ENCODE peak calls at places on chromosomes 11 and 22, in five cellular contexts. One of them, this sample, is unnamed.

GRCh38 chr11:19713221-19714092 is 820 bp downstream of the NAV2 start:
- DNase-seq in ascending aorta: no peak
- DNase-seq in adrenal gland: no peak
- DNase-seq in tibial nerve: no peak
- DNase-seq in lung: no peak
- DNase-seq in this sample: peak; percentile 79

GRCh38 chr22:39556970-39557811 is 13.4 kb upstream of the CACNA1I start:
- DNase-seq in lung: no peak
- DNase-seq in tibial nerve: no peak
- DNase-seq in adrenal gland: peak; percentile 68
- DNase-seq in ascending aorta: no peak
- DNase-seq in this sample: no peak

GRCh38 chr11:32833921-32834320 is 4.2 kb downstream of the PRRG4 start:
- DNase-seq in tibial nerve: no peak
- DNase-seq in lung: no peak
- DNase-seq in adrenal gland: no peak
- DNase-seq in ascending aorta: no peak
- DNase-seq in this sample: no peak

GRCh38 chr11:113670149-113670829 is 35.8 kb downstream of the TMPRSS5 start:
- DNase-seq in tibial nerve: no peak
- DNase-seq in lung: no peak
- DNase-seq in adrenal gland: no peak
- DNase-seq in ascending aorta: no peak
- DNase-seq in this sample: no peak

GRCh38 chr22:19848298-19849224 is 6.1 kb downstream of the GNB1L start:
- DNase-seq in lung: peak; percentile 65
- DNase-seq in adrenal gland: peak; percentile 79
- DNase-seq in tibial nerve: no peak
- DNase-seq in ascending aorta: no peak
- DNase-seq in this sample: peak; percentile 74

GRCh38 chr22:37932821-37933578 is 20.4 kb downstream of the C22orf23 start:
- DNase-seq in lung: peak; percentile 81
- DNase-seq in tibial nerve: no peak
- DNase-seq in adrenal gland: peak; percentile 39
- DNase-seq in ascending aorta: no peak
- DNase-seq in this sample: peak; percentile 84

GRCh38 chr11:126628790-126629621 is 273.5 kb downstream of the ST3GAL4 start:
- DNase-seq in lung: no peak
- DNase-seq in tibial nerve: no peak
- DNase-seq in adrenal gland: no peak
- DNase-seq in ascending aorta: no peak
- DNase-seq in this sample: no peak

GRCh38 chr22:46008291-46008690 is 31.3 kb upstream of the WNT7B start:
- DNase-seq in ascending aorta: no peak
- DNase-seq in adrenal gland: no peak
- DNase-seq in lung: no peak
- DNase-seq in tibial nerve: no peak
- DNase-seq in this sample: peak; percentile 73

GRCh38 chr11:88410636-88411035 is 73.1 kb upstream of the CTSC start:
- DNase-seq in ascending aorta: no peak
- DNase-seq in adrenal gland: no peak
- DNase-seq in tibial nerve: no peak
- DNase-seq in lung: no peak
- DNase-seq in this sample: no peak

GRCh38 chr11:67392182-67392715 is 463 bp downstream of the RAD9A start:
- DNase-seq in tibial nerve: no peak
- DNase-seq in lung: no peak
- DNase-seq in adrenal gland: no peak
- DNase-seq in ascending aorta: no peak
- DNase-seq in this sample: no peak

GRCh38 chr11:111329306-111330204 is 31.2 kb downstream of the POU2AF3 start:
- DNase-seq in ascending aorta: peak; percentile 75
- DNase-seq in tibial nerve: peak; percentile 36
- DNase-seq in lung: no peak
- DNase-seq in adrenal gland: peak; percentile 43
- DNase-seq in this sample: no peak

GRCh38 chr11:100925935-100926334 is 203.7 kb downstream of the PGR start:
- DNase-seq in tibial nerve: no peak
- DNase-seq in adrenal gland: no peak
- DNase-seq in lung: no peak
- DNase-seq in ascending aorta: no peak
- DNase-seq in this sample: no peak

GRCh38 chr22:45429921-45430775 is 16.7 kb downstream of the RIBC2 start:
- DNase-seq in lung: no peak
- DNase-seq in ascending aorta: peak; percentile 61
- DNase-seq in tibial nerve: no peak
- DNase-seq in adrenal gland: no peak
- DNase-seq in this sample: peak; percentile 62

GRCh38 chr11:65917077-65917433 is 1.8 kb downstream of the C11orf68 start:
- DNase-seq in adrenal gland: no peak
- DNase-seq in ascending aorta: no peak
- DNase-seq in tibial nerve: no peak
- DNase-seq in lung: no peak
- DNase-seq in this sample: no peak

GRCh38 chr11:34027516-34028406 is 23.8 kb upstream of the CAPRIN1 start:
- DNase-seq in adrenal gland: no peak
- DNase-seq in ascending aorta: no peak
- DNase-seq in tibial nerve: no peak
- DNase-seq in lung: no peak
- DNase-seq in this sample: no peak

GRCh38 chr11:80899381-80899780 is 1458.6 kb upstream of the TENM4 start:
- DNase-seq in tibial nerve: no peak
- DNase-seq in ascending aorta: no peak
- DNase-seq in adrenal gland: no peak
- DNase-seq in lung: no peak
- DNase-seq in this sample: no peak

GRCh38 chr22:31244044-31244942 is 32.2 kb downstream of the LIMK2 start:
- DNase-seq in ascending aorta: peak; percentile 77
- DNase-seq in adrenal gland: peak; percentile 45
- DNase-seq in tibial nerve: no peak
- DNase-seq in lung: no peak
- DNase-seq in this sample: no peak

GRCh38 chr11:7858001-7858400 is 61.3 kb upstream of the OR5P2 start:
- DNase-seq in adrenal gland: no peak
- DNase-seq in lung: no peak
- DNase-seq in tibial nerve: no peak
- DNase-seq in ascending aorta: no peak
- DNase-seq in this sample: no peak

GRCh38 chr11:2975594-2975993 is 16.5 kb downstream of the NAP1L4 start:
- DNase-seq in adrenal gland: no peak
- DNase-seq in tibial nerve: no peak
- DNase-seq in lung: no peak
- DNase-seq in ascending aorta: no peak
- DNase-seq in this sample: no peak

GRCh38 chr11:10856689-10857603 is 907 bp downstream of the ZBED5 start:
- DNase-seq in adrenal gland: peak; percentile 61
- DNase-seq in lung: peak; percentile 53
- DNase-seq in tibial nerve: peak; percentile 40
- DNase-seq in ascending aorta: no peak
- DNase-seq in this sample: no peak

GRCh38 chr22:24465975-24466374 is 29.2 kb upstream of the UPB1 start:
- DNase-seq in lung: no peak
- DNase-seq in ascending aorta: no peak
- DNase-seq in tibial nerve: no peak
- DNase-seq in adrenal gland: no peak
- DNase-seq in this sample: no peak

GRCh38 chr11:65184146-65184545 is 2.4 kb downstream of the CAPN1 start:
- DNase-seq in ascending aorta: no peak
- DNase-seq in adrenal gland: peak; percentile 24
- DNase-seq in tibial nerve: no peak
- DNase-seq in lung: no peak
- DNase-seq in this sample: peak; percentile 81

GRCh38 chr22:31496735-31497146 is 405 bp downstream of the SFI1 start:
- DNase-seq in tibial nerve: no peak
- DNase-seq in lung: no peak
- DNase-seq in adrenal gland: no peak
- DNase-seq in ascending aorta: no peak
- DNase-seq in this sample: peak; percentile 82

GRCh38 chr11:116193321-116194114 is 579.3 kb downstream of the BUD13 start:
- DNase-seq in lung: peak; percentile 84
- DNase-seq in ascending aorta: no peak
- DNase-seq in tibial nerve: no peak
- DNase-seq in adrenal gland: no peak
- DNase-seq in this sample: peak; percentile 93

GRCh38 chr11:102666331-102666957 is 39.1 kb downstream of the MMP27 start:
- DNase-seq in ascending aorta: no peak
- DNase-seq in tibial nerve: peak; percentile 29
- DNase-seq in lung: peak; percentile 39
- DNase-seq in adrenal gland: peak; percentile 40
- DNase-seq in this sample: no peak

GRCh38 chr11:32090774-32091370 is at the start of gene RCN1:
- DNase-seq in tibial nerve: peak; percentile 23
- DNase-seq in lung: peak; percentile 61
- DNase-seq in ascending aorta: peak; percentile 76
- DNase-seq in adrenal gland: peak; percentile 62
- DNase-seq in this sample: peak; percentile 90

GRCh38 chr11:77171885-77172665 is 44.0 kb downstream of the MYO7A start:
- DNase-seq in ascending aorta: no peak
- DNase-seq in tibial nerve: no peak
- DNase-seq in adrenal gland: no peak
- DNase-seq in lung: no peak
- DNase-seq in this sample: peak; percentile 68

GRCh38 chr11:76704171-76704948 is 33.8 kb upstream of the LRRC32 start:
- DNase-seq in lung: no peak
- DNase-seq in adrenal gland: no peak
- DNase-seq in ascending aorta: no peak
- DNase-seq in tibial nerve: no peak
- DNase-seq in this sample: no peak

GRCh38 chr11:80383655-80384054 is 942.8 kb upstream of the TENM4 start:
- DNase-seq in adrenal gland: no peak
- DNase-seq in ascending aorta: no peak
- DNase-seq in lung: no peak
- DNase-seq in tibial nerve: no peak
- DNase-seq in this sample: no peak

GRCh38 chr11:62324738-62325556 is 12.3 kb upstream of the ASRGL1 start:
- DNase-seq in ascending aorta: no peak
- DNase-seq in lung: peak; percentile 44
- DNase-seq in adrenal gland: peak; percentile 37
- DNase-seq in tibial nerve: peak; percentile 16
- DNase-seq in this sample: no peak

GRCh38 chr11:74463216-74463615 is 4.1 kb downstream of the KCNE3 start:
- DNase-seq in tibial nerve: no peak
- DNase-seq in ascending aorta: peak; percentile 54
- DNase-seq in lung: no peak
- DNase-seq in adrenal gland: no peak
- DNase-seq in this sample: no peak

GRCh38 chr11:59263225-59263894 is 50.6 kb upstream of the MPEG1 start:
- DNase-seq in adrenal gland: no peak
- DNase-seq in ascending aorta: no peak
- DNase-seq in tibial nerve: no peak
- DNase-seq in lung: no peak
- DNase-seq in this sample: peak; percentile 77

GRCh38 chr11:12043959-12044772 is 35.7 kb upstream of the DKK3 start:
- DNase-seq in ascending aorta: peak; percentile 95
- DNase-seq in lung: peak; percentile 90
- DNase-seq in tibial nerve: peak; percentile 89
- DNase-seq in adrenal gland: peak; percentile 85
- DNase-seq in this sample: peak; percentile 88

GRCh38 chr11:134949121-134949591 is 537.1 kb upstream of the B3GAT1 start:
- DNase-seq in lung: no peak
- DNase-seq in tibial nerve: peak; percentile 19
- DNase-seq in adrenal gland: peak; percentile 30
- DNase-seq in ascending aorta: peak; percentile 88
- DNase-seq in this sample: no peak
- H3K4me1 ChIP-seq in lung: no peaks in the 10 kb centered on the region
- H3K4me1 ChIP-seq in tibial nerve: no peaks in the 10 kb centered on the region
- H3K4me1 ChIP-seq in adrenal gland: no peaks in the 10 kb centered on the region
- H3K4me1 ChIP-seq in ascending aorta: peaks cover 14% of the 10 kb centered on the region
- H3K4me1 ChIP-seq in this sample: no peaks in the 10 kb centered on the region

GRCh38 chr11:124899376-124900145 is 1.9 kb upstream of the ROBO4 start:
- DNase-seq in ascending aorta: peak; percentile 34
- DNase-seq in adrenal gland: no peak
- DNase-seq in lung: no peak
- DNase-seq in tibial nerve: peak; percentile 2
- DNase-seq in this sample: no peak
- TF ChIP-seq CTCF in ascending aorta: no peak
- TF ChIP-seq CTCF in adrenal gland: no peak
- TF ChIP-seq CTCF in lung: no peak
- TF ChIP-seq CTCF in tibial nerve: no peak
- TF ChIP-seq CTCF in this sample: no peak

GRCh38 chr22:47570851-47571250 is 808.4 kb downstream of the TBC1D22A start:
- DNase-seq in lung: no peak
- DNase-seq in adrenal gland: no peak
- DNase-seq in ascending aorta: no peak
- DNase-seq in tibial nerve: no peak
- DNase-seq in this sample: no peak

GRCh38 chr22:47574551-47574950 is 812.1 kb downstream of the TBC1D22A start:
- DNase-seq in tibial nerve: no peak
- DNase-seq in lung: no peak
- DNase-seq in adrenal gland: no peak
- DNase-seq in ascending aorta: no peak
- DNase-seq in this sample: no peak

GRCh38 chr22:47571616-47572015 is 809.2 kb downstream of the TBC1D22A start:
- DNase-seq in ascending aorta: no peak
- DNase-seq in tibial nerve: no peak
- DNase-seq in adrenal gland: no peak
- DNase-seq in lung: no peak
- DNase-seq in this sample: no peak

GRCh38 chr22:47570300-47570685 is 807.8 kb downstream of the TBC1D22A start:
- DNase-seq in ascending aorta: peak; percentile 8
- DNase-seq in adrenal gland: no peak
- DNase-seq in tibial nerve: no peak
- DNase-seq in lung: no peak
- DNase-seq in this sample: no peak

GRCh38 chr22:47572443-47572842 is 810.0 kb downstream of the TBC1D22A start:
- DNase-seq in adrenal gland: no peak
- DNase-seq in ascending aorta: no peak
- DNase-seq in lung: no peak
- DNase-seq in tibial nerve: no peak
- DNase-seq in this sample: no peak
- H3K4me1 ChIP-seq in adrenal gland: no peaks in the 10 kb centered on the region
- H3K4me1 ChIP-seq in ascending aorta: no peaks in the 10 kb centered on the region
- H3K4me1 ChIP-seq in lung: no peaks in the 10 kb centered on the region
- H3K4me1 ChIP-seq in tibial nerve: no peaks in the 10 kb centered on the region
- H3K4me1 ChIP-seq in this sample: no peaks in the 10 kb centered on the region

DNA sequence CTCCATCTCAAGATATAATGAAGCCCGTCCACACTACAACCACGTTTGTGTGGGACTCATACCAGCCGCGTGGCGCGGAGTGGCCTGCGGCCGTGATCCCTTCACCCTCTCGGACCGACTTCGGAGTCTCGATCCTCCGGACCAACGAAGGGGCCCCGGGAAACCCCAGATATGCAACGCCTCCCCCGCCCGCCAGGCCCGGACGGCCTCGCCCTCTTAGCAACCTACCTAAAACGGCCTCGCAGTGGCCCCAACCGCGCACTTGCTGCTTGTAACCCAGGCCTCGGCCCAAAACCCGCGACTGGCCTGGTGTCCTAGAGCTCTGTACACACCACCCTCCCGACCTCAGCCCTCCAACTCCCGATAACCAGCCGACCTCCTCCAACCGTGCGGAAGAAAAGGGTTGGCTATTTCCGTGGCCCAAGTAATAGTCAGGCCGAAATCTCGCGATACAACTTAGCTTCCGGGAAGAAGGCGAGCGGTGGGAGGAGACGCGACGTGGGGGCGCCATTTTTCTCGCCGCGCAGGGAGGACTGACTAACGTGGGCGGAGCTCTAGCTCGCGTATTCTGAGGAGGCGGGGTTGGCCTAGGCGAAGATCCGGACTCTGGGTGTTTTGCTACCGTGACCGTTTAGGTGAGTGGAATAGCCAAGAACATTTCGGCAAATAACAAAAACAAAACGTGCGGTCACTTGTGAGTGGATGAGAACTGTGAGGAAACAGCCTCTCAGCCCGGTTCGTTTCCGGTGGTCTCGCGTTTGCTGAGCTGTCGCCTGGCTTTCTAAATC is at the start of the genes C11orf54 and TAF1D:
- DNase-seq in lung: peak; percentile 98
- DNase-seq in ascending aorta: peak; percentile 99
- DNase-seq in adrenal gland: peak; percentile 99
- DNase-seq in tibial nerve: peak; percentile 98
- DNase-seq in this sample: peak; percentile 99
- TF ChIP-seq CTCF in lung: no peak
- TF ChIP-seq CTCF in ascending aorta: no peak
- TF ChIP-seq CTCF in adrenal gland: peak; percentile 18
- TF ChIP-seq CTCF in tibial nerve: no peak
- TF ChIP-seq CTCF in this sample: peak; percentile 2

This sample was measured in kidney.